ENCODE peak calls at places on chromosomes 16 and 17, in four cellular contexts. R is esophagus squamous epithelium, J is left lung, B is HCT116. D is an unnamed sample.

GRCh38 chr17:43314582-43314981 is 80.8 kb upstream of the RNU2-1 start:
- DNase-seq in R (no peak), J (peak; percentile 25), B (no peak), D (no peak)

GRCh38 chr17:4858880-4859260 is 25.7 kb downstream of the MINK1 start:
- DNase-seq in R (no peak), J (peak; percentile 46), B (no peak), D (peak; percentile 36)

GRCh38 chr16:67562526-67562917 is at the start of gene CTCF:
- DNase-seq in R (no peak), J (peak; percentile 86), B (peak; percentile 50), D (peak; percentile 87)

GRCh38 chr16:68086336-68086821 is 1.2 kb downstream of the NFATC3 start:
- DNase-seq in R (no peak), J (no peak), B (no peak), D (no peak)

GRCh38 chr17:2054740-2055493 is at the start of gene HIC1:
- DNase-seq in R (no peak), J (peak; percentile 80), B (no peak), D (peak; percentile 24)

GRCh38 chr17:82875418-82875856 is 35.6 kb upstream of the ZNF750 start:
- DNase-seq in R (no peak), J (peak; percentile 75), B (no peak), D (no peak)

GRCh38 chr17:44389281-44389680 is at the start of gene ITGA2B:
- DNase-seq in R (no peak), J (no peak), B (no peak), D (no peak)

GRCh38 chr16:66863707-66864106 is 16.6 kb upstream of the PDP2 start:
- DNase-seq in R (no peak), J (no peak), B (no peak), D (no peak)

GRCh38 chr17:43341705-43342600 is 56.8 kb upstream of the ARL4D start:
- DNase-seq in R (no peak), J (no peak), B (no peak), D (no peak)

GRCh38 chr17:76427457-76428231 is 25.3 kb downstream of the UBE2O start:
- DNase-seq in R (no peak), J (no peak), B (no peak), D (no peak)

GRCh38 chr16:82368041-82368440 is 198.0 kb upstream of the MPHOSPH6 start:
- DNase-seq in R (no peak), J (no peak), B (peak; percentile 38), D (peak; percentile 14)

GRCh38 chr16:61813339-61813738 is 222.9 kb downstream of the CDH8 start:
- DNase-seq in R (no peak), J (no peak), B (no peak), D (no peak)

GRCh38 chr16:21205303-21205702 is 6.1 kb downstream of the ZP2 start:
- DNase-seq in R (no peak), J (no peak), B (no peak), D (no peak)

GRCh38 chr17:27565874-27566672 is 64.9 kb upstream of the LGALS9 start:
- DNase-seq in R (no peak), J (no peak), B (no peak), D (no peak)

GRCh38 chr16:17001471-17001870 is 469.3 kb downstream of the XYLT1 start:
- DNase-seq in R (no peak), J (no peak), B (no peak), D (no peak)

GRCh38 chr16:52827456-52827855 is 225.2 kb downstream of the CHD9NB start:
- DNase-seq in R (no peak), J (no peak), B (no peak), D (no peak)

GRCh38 chr16:77273-77806 is 685 bp upstream of the MPG start:
- DNase-seq in R (no peak), J (peak; percentile 65), B (no peak), D (no peak)

GRCh38 chr17:2975469-2975958 is 87.9 kb downstream of the OR1D5 start:
- DNase-seq in R (no peak), J (no peak), B (peak; percentile 90), D (no peak)

GRCh38 chr17:31494259-31495048 is 103.0 kb downstream of the RAB11FIP4 start:
- DNase-seq in R (no peak), J (no peak), B (no peak), D (no peak)
- H3K27ac ChIP-seq in R (peak overlapping the region; percentile 71), J (peak overlapping the region; percentile 92), B (no peak overlapping the region), D (no peak overlapping the region)

GRCh38 chr16:57283956-57284205 is 591 bp downstream of the PLLP start:
- DNase-seq in R (no peak), J (no peak), B (no peak), D (no peak)
- H3K27ac ChIP-seq in R (peak overlapping the region; percentile 76), J (peak overlapping the region; percentile 71), B (peak overlapping the region; percentile 71), D (peak overlapping the region; percentile 93)

GRCh38 chr17:50903604-50904521 is 37.7 kb upstream of the TOB1 start:
- DNase-seq in R (no peak), J (no peak), B (no peak), D (no peak)

GRCh38 chr17:50900383-50900892 is 34.3 kb upstream of the TOB1 start:
- DNase-seq in R (no peak), J (no peak), B (no peak), D (no peak)

GRCh38 chr17:50904522-50905459 is 38.6 kb upstream of the TOB1 start:
- DNase-seq in R (no peak), J (peak; percentile 56), B (no peak), D (peak; percentile 30)

GRCh38 chr17:50905460-50905803 is 39.3 kb upstream of the TOB1 start:
- DNase-seq in R (no peak), J (no peak), B (no peak), D (no peak)

DNA sequence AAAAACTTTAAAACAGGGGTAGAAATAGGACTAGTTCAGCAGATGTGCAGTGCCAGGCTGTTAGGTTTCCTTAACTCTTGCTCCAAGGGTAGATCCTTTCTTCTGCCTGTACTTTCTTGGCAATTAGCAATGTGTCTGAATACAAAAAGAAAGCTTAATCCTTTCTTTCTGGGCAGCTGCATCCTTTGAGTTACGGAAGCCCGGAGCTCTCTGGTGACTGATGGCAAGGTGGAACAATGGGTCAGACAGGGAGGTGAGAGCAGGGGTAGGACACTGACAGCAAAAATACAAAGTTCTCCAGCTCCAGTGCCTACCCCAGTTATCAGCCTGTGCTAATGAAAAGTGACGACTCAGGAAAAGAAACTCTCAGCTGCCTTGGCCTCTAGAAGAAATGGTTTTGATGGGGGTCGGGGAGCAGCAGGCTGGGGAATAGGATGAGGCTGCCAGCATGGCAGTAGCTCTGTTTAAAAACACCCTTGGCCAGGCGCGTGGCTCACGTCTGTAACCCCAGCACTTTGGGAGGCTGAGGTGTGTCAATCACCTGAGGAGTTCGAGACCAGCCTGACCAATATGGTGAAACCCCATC is 36.7 kb upstream of the TOB1 start:
- DNase-seq in R (no peak), J (no peak), B (no peak), D (no peak)
- H3K27ac ChIP-seq in R (peak overlapping the region; percentile 88), J (no peak overlapping the region), B (no peak overlapping the region), D (peak overlapping the region; percentile 44)

DNA sequence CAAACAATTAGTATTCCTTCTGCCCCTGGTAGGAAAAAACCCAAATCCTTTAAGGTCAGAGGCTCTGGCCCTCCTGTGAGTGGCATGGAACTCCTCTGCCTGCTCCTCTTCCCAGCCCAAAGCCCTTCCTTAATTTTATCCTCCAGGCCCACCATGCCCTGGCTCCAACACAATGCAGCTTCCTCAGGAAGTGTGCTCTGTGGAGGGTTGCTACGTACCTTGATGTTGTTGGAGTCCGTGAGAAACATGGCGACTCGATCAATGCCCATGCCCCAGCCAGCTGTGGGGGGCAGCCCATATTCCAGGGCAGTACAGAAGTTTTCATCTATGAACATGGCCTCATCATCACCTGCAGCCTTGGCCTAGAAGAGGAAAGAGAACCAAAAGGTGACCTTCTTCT is 5.3 kb upstream of the ADAT1 start:
- DNase-seq in R (no peak), J (no peak), B (no peak), D (no peak)
- H3K27ac ChIP-seq in R (no peak overlapping the region), J (peak overlapping the region; percentile 63), B (no peak overlapping the region), D (no peak overlapping the region)

DNA sequence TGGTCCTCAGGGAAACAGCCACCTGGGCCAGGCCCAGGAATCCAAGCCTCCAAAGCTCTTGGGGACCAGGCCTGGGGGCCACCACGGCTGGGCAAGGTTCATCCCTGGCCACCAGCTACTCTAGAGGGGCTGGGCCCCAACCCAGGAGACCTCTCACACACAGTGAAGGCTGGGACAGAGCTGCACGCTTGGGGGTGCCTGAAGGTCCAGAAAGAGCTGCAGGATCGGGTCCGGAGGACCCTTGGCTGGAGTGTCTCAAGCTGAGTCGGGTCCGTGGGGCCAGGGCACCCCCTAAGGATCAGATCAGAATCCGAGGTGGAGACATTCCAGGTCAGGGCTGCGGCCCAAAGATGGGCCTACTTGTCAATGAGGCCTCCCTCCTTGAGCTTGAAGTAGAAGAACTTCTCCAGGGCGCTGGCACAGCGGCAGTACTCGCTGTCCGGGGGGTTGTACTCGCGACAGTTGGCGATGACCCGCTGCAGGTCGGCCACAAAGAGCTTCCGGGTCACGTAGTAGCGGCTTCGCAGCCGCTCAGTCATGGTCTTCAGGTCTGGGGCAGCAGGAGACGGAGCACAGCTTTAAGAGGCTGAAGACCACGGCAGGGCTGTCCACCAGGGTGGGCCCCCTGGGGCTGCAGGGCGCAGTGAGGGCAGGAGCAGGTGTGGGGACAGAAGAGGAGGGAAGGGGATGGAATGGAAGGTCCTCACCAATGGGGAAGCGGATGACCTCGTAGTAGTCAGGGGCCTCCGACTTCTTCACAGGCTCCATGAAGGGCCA is 967 bp upstream of the DHX58 start:
- DNase-seq in R (no peak), J (no peak), B (no peak), D (no peak)
- H3K27ac ChIP-seq in R (peak overlapping the region; percentile 87), J (peak overlapping the region; percentile 90), B (no peak overlapping the region), D (peak overlapping the region; percentile 77)

GRCh38 chr16:70752381-70752780 is 48.6 kb downstream of the VAC14 start:
- DNase-seq in R (no peak), J (no peak), B (no peak), D (no peak)
- H3K27ac ChIP-seq in R (no peak overlapping the region), J (peak overlapping the region; percentile 83), B (no peak overlapping the region), D (no peak overlapping the region)

DNA sequence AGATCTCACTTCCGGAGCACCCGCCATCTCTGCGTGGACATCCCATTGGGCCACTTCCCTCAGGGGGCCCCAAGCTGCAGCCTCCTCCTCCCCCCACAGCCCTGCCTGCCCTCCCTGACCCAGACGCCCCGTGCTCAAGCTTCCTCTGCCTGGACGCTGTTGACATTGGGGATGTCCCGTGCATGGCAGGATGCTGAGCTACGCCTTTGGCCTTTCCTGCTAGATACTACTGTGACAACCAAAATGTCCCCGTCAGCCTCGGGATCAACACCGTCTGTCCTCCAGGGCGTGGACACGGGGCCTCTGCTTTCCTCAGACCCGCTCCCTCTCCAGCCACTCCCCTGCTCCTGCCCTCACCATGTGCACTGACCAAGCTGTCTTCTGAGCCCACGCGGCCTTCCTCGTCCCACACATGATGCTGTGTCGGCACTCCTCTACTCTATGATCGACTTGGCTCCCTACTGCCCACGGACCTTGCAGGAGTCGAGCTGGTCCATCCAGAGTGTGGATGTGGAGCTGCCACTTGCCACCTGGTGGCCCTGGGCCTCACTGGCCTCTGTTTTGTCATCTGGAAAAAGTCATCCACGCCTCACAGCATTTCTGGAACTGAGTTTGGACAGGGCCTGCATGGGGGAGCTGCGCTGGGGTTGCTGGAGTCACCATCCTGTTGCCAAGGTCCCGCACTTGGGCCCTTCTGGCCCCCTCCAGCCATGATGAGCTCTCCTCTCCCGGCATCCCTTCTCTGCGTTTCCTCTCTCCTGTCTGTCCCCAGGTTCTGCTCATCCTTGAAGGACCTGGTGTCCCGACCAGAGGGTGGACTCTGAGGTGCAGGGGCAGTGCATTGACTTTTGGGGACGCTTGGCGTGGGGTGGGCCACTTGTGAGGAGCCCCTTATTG is 221.7 kb upstream of the CIBAR2 start:
- DNase-seq in R (no peak), J (no peak), B (no peak), D (no peak)
- H3K27ac ChIP-seq in R (no peak overlapping the region), J (no peak overlapping the region), B (no peak overlapping the region), D (no peak overlapping the region)

D was measured in caudate nucleus.